ENCODE peak calls at places on chromosome 18, in eight cellular contexts. I is right lobe of liver, W is sigmoid colon, E is K562, S is stomach, A is IMR-90, H is heart left ventricle, V is Peyer's patch. O is an unnamed sample.
A peak's percentile ranks its signal among the peaks of the same experiment; 100 is the strongest.

GRCh38 chr18:28357785-28358401 is 181.0 kb upstream of the CDH2 start:
- DNase-seq in I (no peak), W (no peak), E (peak; percentile 3), S (no peak), A (no peak), H (no peak), V (no peak), O (no peak)

GRCh38 chr18:9737814-9738160 is 29.7 kb downstream of the RAB31 start:
- DNase-seq in I (peak; percentile 43), W (no peak), E (peak; percentile 25), S (no peak), A (no peak), H (no peak), V (no peak), O (peak; percentile 80)

GRCh38 chr18:76373297-76373696 is 121.7 kb downstream of the ZNF516 start:
- DNase-seq in I (no peak), W (no peak), E (no peak), S (no peak), A (no peak), H (no peak), V (no peak), O (no peak)

GRCh38 chr18:36620801-36621200 is 208.0 kb downstream of the TPGS2 start:
- DNase-seq in I (no peak), W (no peak), E (no peak), S (no peak), A (no peak), H (no peak), V (no peak), O (no peak)

GRCh38 chr18:52339891-52340371 is at the start of gene DCC:
- DNase-seq in I (peak; percentile 41), W (no peak), E (peak; percentile 0), S (peak; percentile 38), A (peak; percentile 45), H (no peak), V (peak; percentile 51), O (no peak)

GRCh38 chr18:55731594-55732042 is 143.6 kb upstream of the TCF4 start:
- DNase-seq in I (no peak), W (no peak), E (peak; percentile 64), S (no peak), A (peak; percentile 22), H (no peak), V (no peak), O (no peak)

GRCh38 chr18:36296591-36297418 is 708 bp upstream of the FHOD3 start:
- DNase-seq in I (no peak), W (peak; percentile 78), E (peak; percentile 67), S (no peak), A (peak; percentile 77), H (peak; percentile 73), V (no peak), O (peak; percentile 91)

GRCh38 chr18:63149200-63149587 is 170.4 kb downstream of the BCL2 start:
- DNase-seq in I (no peak), W (no peak), E (no peak), S (no peak), A (no peak), H (no peak), V (no peak), O (no peak)

GRCh38 chr18:57814555-57814954 is 11.4 kb upstream of the ATP8B1 start:
- DNase-seq in I (no peak), W (no peak), E (no peak), S (no peak), A (no peak), H (no peak), V (no peak), O (no peak)

GRCh38 chr18:57816208-57816999 is 13.3 kb upstream of the ATP8B1 start:
- DNase-seq in I (no peak), W (no peak), E (peak; percentile 24), S (no peak), A (no peak), H (no peak), V (no peak), O (no peak)

GRCh38 chr18:57819119-57819518 is 16.0 kb upstream of the ATP8B1 start:
- DNase-seq in I (no peak), W (no peak), E (peak; percentile 21), S (no peak), A (no peak), H (no peak), V (no peak), O (no peak)

DNA sequence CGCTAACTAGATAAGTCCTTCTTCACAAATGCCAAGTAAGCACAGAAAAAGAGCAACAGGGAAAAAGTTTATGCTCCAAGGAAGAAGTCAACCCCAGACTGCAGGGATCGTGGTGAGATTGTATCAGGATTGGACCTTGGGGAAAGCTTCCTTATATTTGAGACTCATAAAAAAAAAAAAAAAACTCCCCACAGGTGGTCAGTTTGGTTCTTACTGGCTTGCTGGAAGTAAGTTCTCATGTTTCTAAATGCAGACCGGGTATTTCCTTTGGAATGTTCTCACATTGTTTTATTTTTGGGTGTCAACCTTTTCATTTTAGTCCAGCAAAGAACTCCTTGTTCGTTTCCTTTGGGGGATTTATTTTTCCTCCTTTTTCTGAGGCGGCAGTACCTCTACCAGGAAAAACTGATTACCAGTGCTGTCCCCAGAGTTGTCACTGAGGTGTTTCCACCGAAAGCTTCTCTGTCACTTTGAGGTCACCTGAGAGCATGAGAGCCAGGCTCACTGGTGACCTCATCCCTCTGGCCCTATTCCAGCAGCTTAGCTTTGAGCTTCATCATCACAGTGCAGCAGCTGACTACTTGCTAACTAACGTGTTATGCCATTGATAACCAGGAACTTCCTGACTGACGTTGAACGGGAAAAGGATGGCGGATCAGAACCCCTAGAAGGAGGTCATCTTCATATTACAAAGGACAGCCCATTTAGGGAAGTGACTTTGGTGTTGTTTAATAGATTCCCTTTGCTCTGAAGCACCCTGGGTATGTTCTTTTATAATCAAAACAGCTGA is 16.8 kb upstream of the ATP8B1 start:
- DNase-seq in I (peak; percentile 83), W (no peak), E (peak; percentile 93), S (peak; percentile 83), A (peak; percentile 95), H (peak; percentile 82), V (peak; percentile 73), O (no peak)
- H3K27ac ChIP-seq in I (no peak overlapping the region), W (no peak overlapping the region), E (peak overlapping the region; percentile 73), S (peak overlapping the region; percentile 22), A (peak overlapping the region; percentile 5), H (peak overlapping the region; percentile 11), V (no peak overlapping the region), O (peak overlapping the region; percentile 52)

DNA sequence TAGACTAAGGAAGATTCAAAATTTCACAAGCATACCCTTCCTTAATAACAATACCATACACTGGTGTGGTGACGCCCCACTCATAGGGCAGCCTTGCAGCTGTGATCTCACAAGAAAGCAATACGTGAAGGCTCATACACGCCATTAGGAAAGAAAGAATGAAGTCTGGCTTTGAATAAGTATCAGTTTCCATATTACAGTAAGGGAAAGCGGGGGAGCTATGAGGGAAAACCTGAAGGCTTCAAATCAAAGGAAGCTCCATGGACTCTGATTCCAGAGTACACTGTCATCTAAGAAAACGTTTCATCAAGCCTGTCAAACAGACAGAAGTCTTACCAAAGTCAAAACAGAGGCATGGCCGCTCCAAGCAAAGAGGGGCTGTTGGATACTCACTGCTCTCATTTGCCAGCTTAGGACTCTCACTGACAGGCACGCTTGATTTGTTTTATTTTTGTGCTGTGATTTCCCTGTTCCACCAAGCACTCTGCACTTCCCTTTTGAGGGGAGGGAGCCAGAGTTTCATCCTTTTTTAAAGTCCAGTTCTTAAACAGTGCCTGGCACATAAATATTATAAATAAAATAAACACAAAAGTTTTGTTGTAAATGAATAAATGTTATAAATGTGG is 221.3 kb downstream of the PIEZO2 start:
- DNase-seq in I (no peak), W (no peak), E (no peak), S (no peak), A (peak; percentile 37), H (no peak), V (no peak), O (no peak)
- TF ChIP-seq POLR2A in I (no peak), W (no peak), E (no peak), S (no peak), A (no peak), H (no peak), V (no peak), O (no peak)

GRCh38 chr18:13464432-13465125 is 246.0 kb downstream of the LDLRAD4 start:
- DNase-seq in I (peak; percentile 62), W (peak; percentile 79), E (no peak), S (peak; percentile 39), A (no peak), H (peak; percentile 77), V (no peak), O (no peak)

GRCh38 chr18:13462686-13463085 is 244.1 kb downstream of the LDLRAD4 start:
- DNase-seq in I (no peak), W (peak; percentile 45), E (no peak), S (no peak), A (no peak), H (no peak), V (no peak), O (no peak)

GRCh38 chr18:13465126-13465446 is 246.5 kb downstream of the LDLRAD4 start:
- DNase-seq in I (no peak), W (peak; percentile 2), E (no peak), S (no peak), A (no peak), H (no peak), V (no peak), O (no peak)

GRCh38 chr18:13461936-13462335 is 243.4 kb downstream of the LDLRAD4 start:
- DNase-seq in I (no peak), W (peak; percentile 55), E (no peak), S (peak; percentile 17), A (no peak), H (no peak), V (no peak), O (no peak)

DNA sequence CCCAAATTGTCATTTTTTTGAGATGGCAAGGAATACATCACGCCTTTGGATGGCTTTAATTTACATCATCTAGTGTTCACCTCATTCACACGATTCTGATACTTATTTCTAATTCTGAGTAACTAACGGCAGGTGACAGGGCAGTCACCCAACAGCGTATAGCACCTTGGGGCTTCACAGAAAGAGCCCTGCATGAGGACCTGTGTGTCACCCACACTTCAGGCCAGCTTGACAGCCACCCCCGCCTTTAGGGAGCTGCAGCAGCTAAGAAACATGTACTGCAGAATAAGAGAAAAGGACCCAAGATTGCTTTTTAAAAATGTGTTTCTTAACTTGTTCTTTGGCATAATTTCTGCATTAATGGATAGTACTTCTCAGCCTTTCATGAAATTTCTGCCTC is 245.0 kb downstream of the LDLRAD4 start:
- DNase-seq in I (no peak), W (peak; percentile 45), E (no peak), S (no peak), A (no peak), H (no peak), V (no peak), O (no peak)
- H3K27ac ChIP-seq in I (no peak overlapping the region), W (no peak overlapping the region), E (no peak overlapping the region), S (no peak overlapping the region), A (no peak overlapping the region), H (no peak overlapping the region), V (no peak overlapping the region), O (no peak overlapping the region)

GRCh38 chr18:13576598-13576997 is 149.8 kb downstream of the FAM210A start:
- DNase-seq in I (no peak), W (no peak), E (no peak), S (no peak), A (no peak), H (no peak), V (no peak), O (peak; percentile 80)

GRCh38 chr18:13574761-13575160 is 151.6 kb downstream of the FAM210A start:
- DNase-seq in I (no peak), W (no peak), E (no peak), S (no peak), A (no peak), H (no peak), V (no peak), O (no peak)

GRCh38 chr18:13579874-13580273 is 146.5 kb downstream of the FAM210A start:
- DNase-seq in I (no peak), W (no peak), E (no peak), S (no peak), A (no peak), H (no peak), V (no peak), O (no peak)

GRCh38 chr18:13578400-13578799 is 148.0 kb downstream of the FAM210A start:
- DNase-seq in I (no peak), W (no peak), E (no peak), S (no peak), A (no peak), H (no peak), V (no peak), O (no peak)

DNA sequence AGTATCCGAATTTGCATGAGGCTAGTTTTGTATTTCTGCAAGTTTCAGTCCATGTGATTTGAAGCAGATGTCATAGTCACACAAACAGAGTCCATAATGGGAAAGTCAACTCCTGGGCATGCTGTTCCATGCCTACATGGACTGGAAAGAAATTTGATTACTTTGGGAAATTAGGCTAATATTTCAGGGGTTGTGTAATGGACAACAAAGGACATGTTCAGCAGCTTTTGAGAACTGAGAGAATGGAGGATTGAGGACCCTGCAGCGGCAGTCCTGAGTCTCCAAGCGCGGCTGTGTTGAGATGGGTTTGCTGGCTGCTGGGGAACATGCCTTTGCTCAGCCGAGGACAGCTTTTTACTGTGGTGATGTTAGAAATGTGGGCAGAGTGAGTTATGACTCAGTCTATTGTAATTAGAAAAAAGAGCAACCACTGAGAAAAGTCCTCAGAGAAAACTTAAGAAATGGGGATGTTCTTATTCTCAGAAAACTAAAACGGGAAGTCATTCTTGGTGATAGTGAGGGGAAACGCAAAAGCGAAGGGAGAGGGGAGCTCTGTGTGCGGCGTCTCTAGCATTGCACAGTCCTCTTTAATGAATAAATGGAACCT is 149.2 kb downstream of the FAM210A start:
- DNase-seq in I (no peak), W (no peak), E (no peak), S (no peak), A (peak; percentile 7), H (no peak), V (no peak), O (no peak)
- TF ChIP-seq POLR2A in I (no peak), W (no peak), E (no peak), S (no peak), A (no peak), H (no peak), V (no peak), O (no peak)

O was measured in esophagus muscularis mucosa.